ENCODE peak calls at places on chromosome 10, in eight cellular contexts. O is GM23338; X is body of pancreas; M is uterus; V is CD8-positive, alpha-beta memory T cell; N is brain microvascular endothelial cell; W is PC-9; H is CD4-positive, CD25-positive, alpha-beta regulatory T cell. K is an unnamed sample. For H3K36me3, the result is how much of the 10 kb centered on the place peaks cover.

GRCh38 chr10:101297901-101298451 is 56.0 kb upstream of the BTRC start:
- DNase-seq in M (peak), N (peak), V (peak), H (peak), W (peak), O (peak), X (peak), K (peak)

GRCh38 chr10:29811751-29812427 is 177.1 kb upstream of the SVIL start:
- DNase-seq in M (peak), H (no peak), O (no peak), N (peak), V (no peak), X (peak), W (peak), K (peak)

GRCh38 chr10:48442090-48442808 is 135.8 kb downstream of the MAPK8 start:
- DNase-seq in W (no peak), X (no peak), V (no peak), N (no peak), M (no peak), H (no peak), O (no peak), K (no peak)

GRCh38 chr10:47152861-47153349 is 147.1 kb upstream of the GDF10 start:
- DNase-seq in O (peak), V (no peak), M (no peak), H (no peak), W (no peak), N (no peak), X (no peak), K (no peak)

GRCh38 chr10:78489034-78489433 is 455.4 kb downstream of the RPS24 start:
- DNase-seq in O (no peak), N (no peak), W (no peak), M (no peak), X (no peak), H (no peak), V (no peak), K (no peak)

GRCh38 chr10:1309969-1310789 is 254.0 kb downstream of the WDR37 start:
- DNase-seq in N (no peak), O (peak), W (no peak), X (no peak), H (no peak), M (no peak), V (no peak), K (no peak)

GRCh38 chr10:120400601-120401000 is 56.4 kb upstream of the PLPP4 start:
- DNase-seq in N (peak), V (no peak), W (no peak), H (no peak), X (no peak), O (no peak), M (no peak), K (no peak)

GRCh38 chr10:124354411-124355382 is 64.0 kb downstream of the OAT start:
- DNase-seq in N (peak), H (peak), M (peak), O (peak), V (peak), X (peak), W (peak), K (peak)

GRCh38 chr10:110643670-110644597 is at the start of gene RBM20:
- DNase-seq in O (peak), N (no peak), M (no peak), V (no peak), W (no peak), X (peak), H (peak), K (peak)

GRCh38 chr10:24882047-24882698 is 70.2 kb downstream of the PRTFDC1 start:
- DNase-seq in O (no peak), N (peak), W (no peak), H (peak), V (peak), M (no peak), X (no peak), K (no peak)

GRCh38 chr10:101778781-101779543 is 3.0 kb upstream of the FGF8 start:
- DNase-seq in O (peak), N (no peak), M (no peak), W (no peak), V (peak), H (no peak), X (peak), K (no peak)

GRCh38 chr10:18400201-18400910 is 251.0 kb downstream of the NSUN6 start:
- DNase-seq in O (peak), X (peak), H (peak), W (no peak), N (no peak), V (no peak), M (no peak), K (no peak)

GRCh38 chr10:98045785-98046389 is 15.5 kb upstream of the CRTAC1 start:
- DNase-seq in X (peak), H (peak), M (peak), N (peak), O (peak), W (peak), V (peak), K (peak)

GRCh38 chr10:71465576-71466252 is 69.0 kb downstream of the CDH23 start:
- DNase-seq in N (no peak), W (no peak), X (no peak), M (no peak), V (no peak), O (no peak), H (no peak), K (no peak)

GRCh38 chr10:124676416-124677062 is 67.6 kb downstream of the FAM53B start:
- DNase-seq in V (no peak), X (no peak), O (no peak), N (no peak), M (no peak), H (no peak), W (no peak), K (no peak)

GRCh38 chr10:98029149-98030092 is 1.0 kb downstream of the CRTAC1 start:
- DNase-seq in O (peak), H (no peak), N (no peak), V (no peak), W (no peak), M (no peak), X (peak), K (peak)

GRCh38 chr10:32054087-32054486 is 2.1 kb downstream of the KIF5B start:
- DNase-seq in X (peak), N (peak), W (no peak), M (no peak), V (no peak), H (no peak), O (peak), K (peak)

GRCh38 chr10:23715363-23715762 is 276.5 kb downstream of the OTUD1 start:
- DNase-seq in O (no peak), H (no peak), N (no peak), V (no peak), X (no peak), M (no peak), W (no peak), K (no peak)

GRCh38 chr10:3229815-3230214 is 57.2 kb upstream of the PITRM1 start:
- DNase-seq in W (no peak), H (no peak), M (no peak), O (no peak), X (no peak), N (peak), V (no peak), K (no peak)

GRCh38 chr10:102643346-102644065 is 773 bp upstream of the TRIM8 start:
- DNase-seq in V (peak), W (peak), H (peak), N (peak), O (peak), M (peak), X (peak), K (peak)

GRCh38 chr10:110681023-110681681 is 37.0 kb downstream of the RBM20 start:
- DNase-seq in M (no peak), O (peak), W (no peak), V (no peak), H (no peak), N (peak), X (peak), K (peak)

GRCh38 chr10:77306666-77307065 is 330.9 kb downstream of the KCNMA1 start:
- DNase-seq in O (no peak), V (no peak), M (no peak), W (no peak), N (no peak), H (no peak), X (no peak), K (no peak)

DNA sequence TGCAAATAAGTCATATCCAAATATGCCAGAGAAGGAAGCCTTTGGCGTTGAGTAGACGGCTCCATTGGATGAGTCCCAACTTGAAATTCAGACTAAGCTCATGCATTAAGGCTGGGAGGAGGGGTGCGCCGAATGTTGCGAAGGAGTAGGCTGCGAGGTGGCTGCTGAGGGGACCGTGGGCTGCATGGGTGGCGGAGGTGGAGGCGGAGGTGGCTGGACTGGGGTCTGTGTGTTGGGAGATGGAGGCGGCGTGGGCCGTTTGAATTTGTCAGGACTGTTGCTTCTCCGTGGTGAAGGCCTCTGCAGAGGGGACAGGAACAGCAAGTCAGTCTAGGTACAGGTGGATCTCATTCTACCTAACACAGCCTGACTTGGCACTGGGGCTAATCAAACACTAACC is 39.6 kb upstream of the MRLN start:
- DNase-seq in N (no peak), H (no peak), O (no peak), M (no peak), W (no peak), V (no peak), X (no peak), K (no peak)
- H3K36me3 ChIP-seq in N (under half), H (under half), O (under half), M (under half), W (under half), V (under half), X (under half), K (under half)

GRCh38 chr10:121696854-121697253 is 98.6 kb upstream of the FGFR2 start:
- DNase-seq in M (peak), W (no peak), V (no peak), H (no peak), X (peak), N (no peak), O (peak), K (peak)
- H3K36me3 ChIP-seq in M (under half), W (under half), V (under half), H (under half), X (under half), N (under half), O (under half), K (under half)

DNA sequence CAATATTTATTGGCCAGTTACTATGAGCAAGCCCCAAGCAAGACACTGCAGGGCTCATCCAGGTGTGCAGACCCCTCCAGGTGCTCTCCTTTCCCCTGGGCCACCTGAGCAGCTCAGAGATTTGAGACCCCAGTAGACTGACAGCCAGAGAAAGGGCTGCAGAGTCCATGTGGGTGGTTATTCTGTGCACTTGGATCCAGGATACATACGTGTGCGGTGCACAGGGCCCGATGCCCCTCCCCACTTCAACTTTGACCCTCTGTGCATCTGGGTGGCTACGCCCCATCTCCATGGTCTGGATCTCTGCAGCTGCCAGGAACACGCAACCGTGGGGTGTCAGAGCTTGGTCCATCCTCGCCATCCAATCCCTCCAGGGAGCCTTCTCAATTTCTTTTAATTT is 72.9 kb downstream of the MKI67 start:
- DNase-seq in X (no peak), M (no peak), H (no peak), V (no peak), O (no peak), W (no peak), N (no peak), K (no peak)
- H3K36me3 ChIP-seq in X (under half), M (under half), H (half or more), V (under half), O (under half), W (under half), N (under half), K (under half)

GRCh38 chr10:43211030-43211429 is 55.8 kb downstream of the RASGEF1A start:
- DNase-seq in O (no peak), V (peak), W (no peak), H (no peak), X (peak), M (no peak), N (peak), K (no peak)
- H3K36me3 ChIP-seq in O (under half), V (under half), W (under half), H (under half), X (under half), M (under half), N (under half), K (under half)